ENCODE peak calls at places on chromosomes 6 and 20, in ten cellular contexts. P is heart left ventricle, Z is suprapubic skin, F is IMR-90, A is thyroid gland, M is ovary, W is sigmoid colon, V is breast epithelium, Y is adrenal gland, N is stomach. T is an unnamed sample. For H3K27me3, the result is how much of the 10 kb centered on the place peaks cover.

GRCh38 chr6:156876302-156876701 is 99.1 kb downstream of the ARID1B start:
- DNase-seq in P (peak), Z (no peak), F (no peak), A (no peak), M (no peak), W (no peak), V (no peak), Y (no peak), N (peak), T (no peak)

GRCh38 chr20:19427913-19428800 is 215.7 kb downstream of the SLC24A3 start:
- DNase-seq in P (no peak), Z (no peak), F (no peak), A (peak), M (no peak), W (no peak), V (no peak), Y (no peak), N (no peak), T (no peak)

GRCh38 chr20:49186535-49187329 is 1.4 kb downstream of the STAU1 start:
- DNase-seq in P (peak), Z (no peak), F (peak), A (peak), M (peak), W (peak), V (no peak), Y (peak), N (peak), T (peak)

GRCh38 chr20:41003143-41003932 is 25.3 kb upstream of the TOP1 start:
- DNase-seq in P (peak), Z (peak), F (peak), A (peak), M (no peak), W (peak), V (peak), Y (peak), N (peak), T (peak)

GRCh38 chr6:40251609-40252008 is 317.3 kb upstream of the MOCS1 start:
- DNase-seq in P (no peak), Z (no peak), F (no peak), A (peak), M (no peak), W (no peak), V (no peak), Y (no peak), N (no peak), T (no peak)

GRCh38 chr6:42450314-42451145 is 1.2 kb downstream of the TRERF1 start:
- DNase-seq in P (no peak), Z (no peak), F (peak), A (peak), M (no peak), W (no peak), V (no peak), Y (no peak), N (no peak), T (peak)

GRCh38 chr6:38501931-38502330 is 137.8 kb downstream of the BTBD9 start:
- DNase-seq in P (no peak), Z (no peak), F (no peak), A (no peak), M (no peak), W (no peak), V (no peak), Y (no peak), N (no peak), T (no peak)

GRCh38 chr6:37072526-37072925 is 67.1 kb downstream of the FGD2 start:
- DNase-seq in P (no peak), Z (no peak), F (no peak), A (no peak), M (no peak), W (no peak), V (no peak), Y (no peak), N (no peak), T (no peak)

GRCh38 chr6:109252261-109253041 is 129.8 kb downstream of the CD164 start:
- DNase-seq in P (no peak), Z (no peak), F (no peak), A (no peak), M (no peak), W (no peak), V (no peak), Y (no peak), N (no peak), T (no peak)

GRCh38 chr6:15423286-15423957 is 177.6 kb downstream of the JARID2 start:
- DNase-seq in P (no peak), Z (no peak), F (no peak), A (no peak), M (no peak), W (no peak), V (no peak), Y (no peak), N (no peak), T (no peak)

GRCh38 chr6:133965817-133966360 is 12.9 kb downstream of the TBPL1 start:
- DNase-seq in P (no peak), Z (no peak), F (peak), A (no peak), M (no peak), W (no peak), V (no peak), Y (no peak), N (no peak), T (no peak)

GRCh38 chr20:58698741-58699141 is 6.1 kb downstream of the NPEPL1 start:
- DNase-seq in P (peak), Z (peak), F (no peak), A (no peak), M (no peak), W (peak), V (no peak), Y (no peak), N (no peak), T (peak)

GRCh38 chr6:16739329-16739801 is 21.9 kb downstream of the ATXN1 start:
- DNase-seq in P (no peak), Z (no peak), F (peak), A (no peak), M (no peak), W (peak), V (no peak), Y (no peak), N (no peak), T (no peak)

GRCh38 chr6:38776515-38776914 is 61.4 kb downstream of the DNAH8 start:
- DNase-seq in P (no peak), Z (no peak), F (peak), A (no peak), M (no peak), W (no peak), V (no peak), Y (no peak), N (no peak), T (no peak)

GRCh38 chr20:3046677-3047462 is 1.0 kb downstream of the MRPS26 start:
- DNase-seq in P (peak), Z (no peak), F (no peak), A (peak), M (no peak), W (no peak), V (no peak), Y (peak), N (peak), T (no peak)

GRCh38 chr20:59709636-59710035 is 105.3 kb downstream of the PHACTR3 start:
- DNase-seq in P (no peak), Z (no peak), F (no peak), A (no peak), M (no peak), W (no peak), V (no peak), Y (no peak), N (no peak), T (no peak)

GRCh38 chr20:59703046-59703445 is 98.7 kb downstream of the PHACTR3 start:
- DNase-seq in P (no peak), Z (no peak), F (no peak), A (no peak), M (no peak), W (no peak), V (no peak), Y (no peak), N (no peak), T (no peak)

GRCh38 chr20:59708326-59708725 is 104.0 kb downstream of the PHACTR3 start:
- DNase-seq in P (no peak), Z (no peak), F (no peak), A (no peak), M (no peak), W (no peak), V (no peak), Y (no peak), N (no peak), T (no peak)

GRCh38 chr20:59706106-59706693 is 101.9 kb downstream of the PHACTR3 start:
- DNase-seq in P (no peak), Z (no peak), F (no peak), A (no peak), M (no peak), W (no peak), V (no peak), Y (no peak), N (no peak), T (no peak)

GRCh38 chr20:59705651-59706101 is 101.3 kb downstream of the PHACTR3 start:
- DNase-seq in P (no peak), Z (no peak), F (no peak), A (no peak), M (no peak), W (no peak), V (no peak), Y (no peak), N (no peak), T (no peak)
- H3K27me3 ChIP-seq in P (under half), Z (under half), F (under half), A (under half), M (under half), W (under half), V (under half), Y (under half), N (under half), T (under half)

GRCh38 chr6:30880563-30881252 is 3.6 kb upstream of the DDR1 start:
- DNase-seq in P (no peak), Z (no peak), F (no peak), A (no peak), M (no peak), W (no peak), V (no peak), Y (no peak), N (no peak), T (no peak)

GRCh38 chr6:30876039-30876730 is 8.1 kb upstream of the DDR1 start:
- DNase-seq in P (no peak), Z (no peak), F (peak), A (peak), M (peak), W (peak), V (no peak), Y (peak), N (no peak), T (peak)

GRCh38 chr6:30879684-30880427 is 4.5 kb upstream of the DDR1 start:
- DNase-seq in P (no peak), Z (no peak), F (no peak), A (no peak), M (no peak), W (no peak), V (no peak), Y (no peak), N (no peak), T (no peak)

GRCh38 chr6:30875244-30876038 is 8.9 kb upstream of the DDR1 start:
- DNase-seq in P (no peak), Z (no peak), F (no peak), A (no peak), M (no peak), W (no peak), V (no peak), Y (no peak), N (no peak), T (no peak)

GRCh38 chr6:30877419-30878262 is 6.7 kb upstream of the DDR1 start:
- DNase-seq in P (peak), Z (peak), F (peak), A (peak), M (peak), W (peak), V (peak), Y (peak), N (peak), T (peak)
- TF ChIP-seq POLR2A in P (no peak), Z (no peak), F (no peak), A (no peak), M (no peak), W (no peak), V (no peak), Y (peak), N (no peak), T (no peak)

GRCh38 chr6:30112402-30113376 is at the start of gene TRIM31:
- DNase-seq in P (no peak), Z (no peak), F (no peak), A (no peak), M (no peak), W (no peak), V (no peak), Y (no peak), N (no peak), T (no peak)
- H3K27me3 ChIP-seq in P (half or more), Z (half or more), F (under half), A (under half), M (under half), W (under half), V (under half), Y (under half), N (under half), T (under half)

DNA sequence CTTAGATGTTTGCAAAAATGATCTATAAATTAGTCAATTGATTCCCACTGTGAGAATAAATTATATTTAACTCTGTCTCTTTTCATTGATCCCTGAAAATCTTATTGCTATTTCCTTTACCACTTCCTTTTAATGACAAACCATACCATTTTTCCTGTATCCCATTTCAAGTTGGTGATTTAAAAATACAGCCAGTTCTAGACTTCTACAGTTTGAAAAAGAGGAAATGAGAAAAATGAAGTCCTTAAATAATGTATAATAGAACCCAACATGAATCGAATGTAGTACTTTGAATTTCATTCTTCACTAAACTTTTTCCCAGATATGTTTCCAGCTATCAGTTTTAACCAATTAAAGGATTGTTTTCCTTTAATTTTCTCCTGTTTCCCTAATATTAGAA is 29.5 kb upstream of the SDHAF4 start:
- DNase-seq in P (no peak), Z (no peak), F (no peak), A (no peak), M (no peak), W (no peak), V (no peak), Y (no peak), N (no peak), T (no peak)
- TF ChIP-seq POLR2A in P (no peak), Z (no peak), F (no peak), A (no peak), M (no peak), W (no peak), V (no peak), Y (no peak), N (no peak), T (no peak)

DNA sequence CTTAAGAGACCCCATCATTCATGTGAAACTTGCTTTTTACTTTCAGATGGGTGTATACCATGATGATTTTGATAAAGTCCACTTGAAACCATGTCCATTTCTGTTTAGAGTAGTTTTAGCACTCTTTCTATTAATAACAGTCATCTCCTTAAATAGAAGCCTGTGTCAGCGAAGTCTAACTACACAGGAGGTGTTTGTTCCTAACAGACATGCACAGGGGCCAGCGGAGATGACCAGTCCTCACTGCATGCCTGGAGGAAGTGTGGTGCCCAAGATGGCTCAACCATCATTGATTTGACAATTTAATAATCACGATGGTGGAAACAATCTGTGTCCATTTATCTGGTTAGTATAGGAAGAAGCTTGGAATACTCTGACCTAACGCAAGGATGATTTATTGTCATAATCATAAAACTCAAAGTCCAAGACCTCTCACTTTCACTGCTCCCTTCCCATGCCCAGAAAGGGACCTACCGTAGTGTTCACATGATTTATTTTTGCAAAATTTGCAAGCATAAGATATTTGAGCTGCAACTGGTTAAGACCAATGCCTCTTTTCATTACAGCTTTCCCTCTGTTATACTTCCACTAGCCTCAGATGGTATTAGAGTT is 31.0 kb upstream of the CLIC5 start:
- DNase-seq in P (peak), Z (no peak), F (no peak), A (no peak), M (no peak), W (no peak), V (no peak), Y (no peak), N (no peak), T (no peak)
- H3K27me3 ChIP-seq in P (under half), Z (under half), F (under half), A (under half), M (under half), W (under half), V (under half), Y (under half), N (under half), T (under half)

GRCh38 chr6:110815260-110816109 is at the start of gene CDK19:
- DNase-seq in P (peak), Z (peak), F (peak), A (peak), M (peak), W (peak), V (peak), Y (peak), N (peak), T (peak)

GRCh38 chr6:110813813-110814487 is 1.3 kb downstream of the CDK19 start:
- DNase-seq in P (no peak), Z (no peak), F (no peak), A (peak), M (no peak), W (no peak), V (no peak), Y (no peak), N (no peak), T (no peak)

GRCh38 chr6:110816110-110816409 is 791 bp upstream of the CDK19 start:
- DNase-seq in P (no peak), Z (no peak), F (no peak), A (no peak), M (no peak), W (no peak), V (no peak), Y (no peak), N (no peak), T (no peak)

GRCh38 chr6:110813338-110813737 is 1.9 kb downstream of the CDK19 start:
- DNase-seq in P (no peak), Z (no peak), F (no peak), A (no peak), M (no peak), W (no peak), V (no peak), Y (no peak), N (no peak), T (no peak)

GRCh38 chr6:110814488-110815259 is 595 bp downstream of the CDK19 start:
- DNase-seq in P (peak), Z (peak), F (peak), A (peak), M (no peak), W (peak), V (peak), Y (peak), N (peak), T (peak)
- TF ChIP-seq POLR2A in P (no peak), Z (no peak), F (no peak), A (no peak), M (no peak), W (no peak), V (no peak), Y (no peak), N (no peak), T (no peak)

DNA sequence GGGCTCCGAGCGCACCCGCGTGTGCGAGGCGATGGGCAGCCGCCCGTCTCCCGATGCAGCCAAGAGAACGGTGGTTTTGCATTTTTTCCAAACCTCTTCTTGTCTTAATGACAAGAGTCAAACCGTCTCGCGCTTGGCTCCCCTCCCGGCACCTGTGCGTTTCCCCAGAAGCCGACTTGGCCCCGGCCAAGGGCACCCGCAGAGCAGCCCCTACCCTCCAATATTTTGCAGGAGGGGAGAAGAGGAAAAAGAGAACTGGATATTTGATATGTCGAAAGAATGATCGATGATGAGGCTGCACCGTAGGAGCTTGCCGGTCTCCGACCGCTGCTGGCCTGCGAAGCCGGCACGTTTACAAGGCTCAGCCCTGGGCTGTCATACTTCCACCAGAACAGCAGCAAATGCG is 296.6 kb downstream of the TFAP2C start:
- DNase-seq in P (no peak), Z (no peak), F (no peak), A (no peak), M (no peak), W (peak), V (no peak), Y (no peak), N (no peak), T (no peak)
- H3K27me3 ChIP-seq in P (half or more), Z (half or more), F (under half), A (under half), M (under half), W (under half), V (under half), Y (half or more), N (under half), T (under half)